ENCODE peak calls at places on chromosome 9, in five cellular contexts. One of them, this sample, is unnamed.
A peak's percentile ranks its signal among the peaks of the same experiment; 100 is the strongest.

GRCh38 chr9:111783857-111784256 is 10.9 kb downstream of the SHOC1 start:
- DNase-seq in activated naive CD8-positive, alpha-beta T cell treated with anti-CD3 and anti-CD28 coated beads for 36 hours: no peak
- DNase-seq in effector memory CD8-positive, alpha-beta T cell: no peak
- DNase-seq in IMR-90: no peak
- DNase-seq in BE2C: no peak
- DNase-seq in this sample: no peak

GRCh38 chr9:113868501-113868900 is 7.6 kb upstream of the ZNF618 start:
- DNase-seq in BE2C: no peak
- DNase-seq in activated naive CD8-positive, alpha-beta T cell treated with anti-CD3 and anti-CD28 coated beads for 36 hours: no peak
- DNase-seq in effector memory CD8-positive, alpha-beta T cell: no peak
- DNase-seq in IMR-90: no peak
- DNase-seq in this sample: no peak

GRCh38 chr9:76704601-76705204 is 59.5 kb upstream of the PCA3 start:
- DNase-seq in BE2C: peak; percentile 33
- DNase-seq in effector memory CD8-positive, alpha-beta T cell: peak; percentile 11
- DNase-seq in IMR-90: peak; percentile 93
- DNase-seq in activated naive CD8-positive, alpha-beta T cell treated with anti-CD3 and anti-CD28 coated beads for 36 hours: no peak
- DNase-seq in this sample: peak; percentile 45

GRCh38 chr9:7315746-7316457 is 483.7 kb downstream of the DMAC1 start:
- DNase-seq in BE2C: no peak
- DNase-seq in IMR-90: peak; percentile 72
- DNase-seq in activated naive CD8-positive, alpha-beta T cell treated with anti-CD3 and anti-CD28 coated beads for 36 hours: no peak
- DNase-seq in effector memory CD8-positive, alpha-beta T cell: no peak
- DNase-seq in this sample: no peak

GRCh38 chr9:115341401-115341800 is 223.4 kb upstream of the TNC start:
- DNase-seq in effector memory CD8-positive, alpha-beta T cell: no peak
- DNase-seq in activated naive CD8-positive, alpha-beta T cell treated with anti-CD3 and anti-CD28 coated beads for 36 hours: no peak
- DNase-seq in IMR-90: no peak
- DNase-seq in BE2C: no peak
- DNase-seq in this sample: no peak

GRCh38 chr9:113963017-113963620 is 87.0 kb downstream of the ZNF618 start:
- DNase-seq in activated naive CD8-positive, alpha-beta T cell treated with anti-CD3 and anti-CD28 coated beads for 36 hours: peak; percentile 14
- DNase-seq in IMR-90: peak; percentile 49
- DNase-seq in BE2C: peak; percentile 39
- DNase-seq in effector memory CD8-positive, alpha-beta T cell: no peak
- DNase-seq in this sample: peak; percentile 12

GRCh38 chr9:16262467-16263261 is 607.8 kb downstream of the BNC2 start:
- DNase-seq in effector memory CD8-positive, alpha-beta T cell: no peak
- DNase-seq in activated naive CD8-positive, alpha-beta T cell treated with anti-CD3 and anti-CD28 coated beads for 36 hours: no peak
- DNase-seq in IMR-90: peak; percentile 66
- DNase-seq in BE2C: no peak
- DNase-seq in this sample: no peak

GRCh38 chr9:117782931-117783788 is 79.0 kb downstream of the TLR4 start:
- DNase-seq in effector memory CD8-positive, alpha-beta T cell: peak; percentile 57
- DNase-seq in BE2C: peak; percentile 62
- DNase-seq in IMR-90: no peak
- DNase-seq in activated naive CD8-positive, alpha-beta T cell treated with anti-CD3 and anti-CD28 coated beads for 36 hours: peak; percentile 38
- DNase-seq in this sample: peak; percentile 55

GRCh38 chr9:102985162-102985900 is 9.8 kb upstream of the CYLC2 start:
- DNase-seq in BE2C: no peak
- DNase-seq in activated naive CD8-positive, alpha-beta T cell treated with anti-CD3 and anti-CD28 coated beads for 36 hours: no peak
- DNase-seq in effector memory CD8-positive, alpha-beta T cell: no peak
- DNase-seq in IMR-90: no peak
- DNase-seq in this sample: no peak

GRCh38 chr9:91253488-91253887 is 108.2 kb downstream of the AUH start:
- DNase-seq in activated naive CD8-positive, alpha-beta T cell treated with anti-CD3 and anti-CD28 coated beads for 36 hours: no peak
- DNase-seq in effector memory CD8-positive, alpha-beta T cell: peak; percentile 39
- DNase-seq in BE2C: no peak
- DNase-seq in IMR-90: peak; percentile 31
- DNase-seq in this sample: no peak

GRCh38 chr9:36341936-36342577 is 58.0 kb downstream of the RNF38 start:
- DNase-seq in effector memory CD8-positive, alpha-beta T cell: no peak
- DNase-seq in activated naive CD8-positive, alpha-beta T cell treated with anti-CD3 and anti-CD28 coated beads for 36 hours: no peak
- DNase-seq in BE2C: no peak
- DNase-seq in IMR-90: no peak
- DNase-seq in this sample: no peak

GRCh38 chr9:127523312-127523851 is 72.1 kb downstream of the LRSAM1 start:
- DNase-seq in effector memory CD8-positive, alpha-beta T cell: no peak
- DNase-seq in BE2C: no peak
- DNase-seq in IMR-90: peak; percentile 50
- DNase-seq in activated naive CD8-positive, alpha-beta T cell treated with anti-CD3 and anti-CD28 coated beads for 36 hours: peak; percentile 23
- DNase-seq in this sample: no peak

GRCh38 chr9:132238026-132238972 is 76.4 kb downstream of the NTNG2 start:
- DNase-seq in effector memory CD8-positive, alpha-beta T cell: no peak
- DNase-seq in BE2C: no peak
- DNase-seq in IMR-90: no peak
- DNase-seq in activated naive CD8-positive, alpha-beta T cell treated with anti-CD3 and anti-CD28 coated beads for 36 hours: no peak
- DNase-seq in this sample: no peak

GRCh38 chr9:34412336-34412735 is 35.6 kb upstream of the MYORG start:
- DNase-seq in activated naive CD8-positive, alpha-beta T cell treated with anti-CD3 and anti-CD28 coated beads for 36 hours: no peak
- DNase-seq in effector memory CD8-positive, alpha-beta T cell: no peak
- DNase-seq in IMR-90: no peak
- DNase-seq in BE2C: no peak
- DNase-seq in this sample: no peak

GRCh38 chr9:136840877-136841645 is 1.2 kb upstream of the AJM1 start:
- DNase-seq in BE2C: peak; percentile 92
- DNase-seq in IMR-90: peak; percentile 62
- DNase-seq in activated naive CD8-positive, alpha-beta T cell treated with anti-CD3 and anti-CD28 coated beads for 36 hours: no peak
- DNase-seq in effector memory CD8-positive, alpha-beta T cell: no peak
- DNase-seq in this sample: no peak

GRCh38 chr9:106893088-106893487 is 30.1 kb downstream of the ZNF462 start:
- DNase-seq in IMR-90: peak; percentile 74
- DNase-seq in effector memory CD8-positive, alpha-beta T cell: no peak
- DNase-seq in BE2C: no peak
- DNase-seq in activated naive CD8-positive, alpha-beta T cell treated with anti-CD3 and anti-CD28 coated beads for 36 hours: no peak
- DNase-seq in this sample: no peak

GRCh38 chr9:104856413-104856941 is 71.5 kb downstream of the ABCA1 start:
- DNase-seq in effector memory CD8-positive, alpha-beta T cell: no peak
- DNase-seq in IMR-90: peak; percentile 38
- DNase-seq in BE2C: no peak
- DNase-seq in activated naive CD8-positive, alpha-beta T cell treated with anti-CD3 and anti-CD28 coated beads for 36 hours: no peak
- DNase-seq in this sample: no peak

GRCh38 chr9:91489391-91489899 is 65.8 kb upstream of the NFIL3 start:
- DNase-seq in effector memory CD8-positive, alpha-beta T cell: no peak
- DNase-seq in activated naive CD8-positive, alpha-beta T cell treated with anti-CD3 and anti-CD28 coated beads for 36 hours: no peak
- DNase-seq in BE2C: no peak
- DNase-seq in IMR-90: peak; percentile 69
- DNase-seq in this sample: no peak

GRCh38 chr9:133635098-133635497 is 1.1 kb upstream of the DBH start:
- DNase-seq in BE2C: peak; percentile 73
- DNase-seq in IMR-90: no peak
- DNase-seq in activated naive CD8-positive, alpha-beta T cell treated with anti-CD3 and anti-CD28 coated beads for 36 hours: no peak
- DNase-seq in effector memory CD8-positive, alpha-beta T cell: no peak
- DNase-seq in this sample: no peak

GRCh38 chr9:131502781-131503625 is at the start of gene POMT1:
- DNase-seq in activated naive CD8-positive, alpha-beta T cell treated with anti-CD3 and anti-CD28 coated beads for 36 hours: peak; percentile 93
- DNase-seq in effector memory CD8-positive, alpha-beta T cell: peak; percentile 86
- DNase-seq in BE2C: peak; percentile 92
- DNase-seq in IMR-90: peak; percentile 73
- DNase-seq in this sample: peak; percentile 89

GRCh38 chr9:79574716-79575242 is 3.0 kb downstream of the TLE4 start:
- DNase-seq in activated naive CD8-positive, alpha-beta T cell treated with anti-CD3 and anti-CD28 coated beads for 36 hours: no peak
- DNase-seq in BE2C: no peak
- DNase-seq in effector memory CD8-positive, alpha-beta T cell: no peak
- DNase-seq in IMR-90: peak; percentile 33
- DNase-seq in this sample: no peak

This sample was measured in naive B cell.